ENCODE peak calls at places on chromosomes 1 and 21, in five cellular contexts. P is lower lobe of right lung, Y is testis, D is adrenal gland, C is fibroblast of mammary gland. T is an unnamed sample.

GRCh38 chr1:218347713-218348627 is 2.8 kb downstream of the TGFB2 start:
- DNase-seq in P (no peak), C (peak; percentile 11), D (no peak), Y (no peak), T (no peak)

GRCh38 chr1:27018316-27018715 is 5.7 kb upstream of the TENT5B start:
- DNase-seq in C (no peak), Y (no peak), P (no peak), D (no peak), T (no peak)

GRCh38 chr1:201191723-201192477 is 1.3 kb downstream of the IGFN1 start:
- DNase-seq in D (no peak), Y (no peak), P (no peak), C (peak; percentile 99), T (no peak)

GRCh38 chr1:190328871-190329270 is 148.8 kb downstream of the BRINP3 start:
- DNase-seq in Y (no peak), D (no peak), P (no peak), C (no peak), T (no peak)

GRCh38 chr1:94068096-94068830 is 52.7 kb downstream of the ABCA4 start:
- DNase-seq in C (no peak), Y (no peak), P (no peak), D (peak; percentile 62), T (no peak)

GRCh38 chr1:109239580-109240068 is 9.7 kb upstream of the CELSR2 start:
- DNase-seq in P (no peak), D (no peak), C (peak; percentile 38), Y (peak; percentile 53), T (peak; percentile 48)

GRCh38 chr1:50424045-50424939 is 1.0 kb upstream of the DMRTA2 start:
- DNase-seq in Y (no peak), D (no peak), P (no peak), C (no peak), T (no peak)

GRCh38 chr1:11955221-11955620 is 20.7 kb downstream of the PLOD1 start:
- DNase-seq in D (no peak), Y (no peak), C (no peak), P (no peak), T (no peak)

GRCh38 chr1:49351744-49352143 is 575.1 kb upstream of the BEND5 start:
- DNase-seq in P (no peak), C (peak; percentile 16), D (no peak), Y (no peak), T (no peak)

GRCh38 chr21:36511484-36512227 is 31.7 kb upstream of the CLDN14 start:
- DNase-seq in Y (no peak), D (no peak), C (peak; percentile 43), P (no peak), T (no peak)

GRCh38 chr1:10873189-10873588 is 76.7 kb upstream of the CASZ1 start:
- DNase-seq in D (no peak), Y (peak; percentile 25), C (peak; percentile 4), P (no peak), T (no peak)

DNA sequence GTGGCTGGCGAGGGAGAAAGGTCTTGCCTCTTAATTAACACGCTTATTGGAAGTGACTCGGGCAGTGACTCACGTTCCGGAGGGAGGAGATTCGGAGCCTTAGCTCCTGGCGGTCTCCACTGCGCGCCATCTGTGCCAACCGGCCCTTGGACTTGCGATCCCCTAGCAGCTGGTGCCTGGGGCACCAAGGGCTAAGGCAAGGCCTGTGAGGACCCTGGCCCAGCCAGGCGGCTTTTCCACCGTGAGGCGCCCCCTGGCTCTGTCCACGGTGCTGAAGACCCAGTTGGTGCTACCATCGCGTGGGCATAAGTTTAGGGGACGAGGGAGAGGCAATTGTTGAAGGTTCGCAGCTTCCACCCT is 1.3 kb upstream of the SYT6 start:
- DNase-seq in P (no peak), D (peak; percentile 36), Y (no peak), C (peak; percentile 40), T (peak; percentile 91)
- TF ChIP-seq CTCF in P (no peak), D (no peak), Y (no peak), C (no peak), T (no peak)

GRCh38 chr1:231757101-231757404 is 130.5 kb downstream of the DISC1 start:
- DNase-seq in C (no peak), Y (no peak), P (no peak), D (no peak), T (no peak)
- TF ChIP-seq CTCF in C (no peak), Y (peak; percentile 30), P (peak; percentile 3), D (no peak), T (peak; percentile 7)

GRCh38 chr1:65265296-65266271 is 43.8 kb upstream of the DNAJC6 start:
- DNase-seq in Y (peak; percentile 65), D (peak; percentile 56), P (no peak), C (peak; percentile 38), T (peak; percentile 65)
- TF ChIP-seq CTCF in Y (peak; percentile 7), D (no peak), P (peak; percentile 5), C (peak; percentile 27), T (peak; percentile 31)

GRCh38 chr1:9726406-9726805 is 74.9 kb downstream of the PIK3CD start:
- DNase-seq in Y (no peak), P (no peak), C (no peak), D (no peak), T (no peak)

GRCh38 chr1:9723926-9724325 is 72.4 kb downstream of the PIK3CD start:
- DNase-seq in P (no peak), D (no peak), Y (no peak), C (no peak), T (no peak)

GRCh38 chr1:9726905-9727595 is 75.5 kb downstream of the PIK3CD start:
- DNase-seq in C (no peak), P (no peak), D (no peak), Y (no peak), T (no peak)

GRCh38 chr1:9723068-9723805 is 71.7 kb downstream of the PIK3CD start:
- DNase-seq in Y (no peak), C (no peak), D (no peak), P (no peak), T (no peak)

DNA sequence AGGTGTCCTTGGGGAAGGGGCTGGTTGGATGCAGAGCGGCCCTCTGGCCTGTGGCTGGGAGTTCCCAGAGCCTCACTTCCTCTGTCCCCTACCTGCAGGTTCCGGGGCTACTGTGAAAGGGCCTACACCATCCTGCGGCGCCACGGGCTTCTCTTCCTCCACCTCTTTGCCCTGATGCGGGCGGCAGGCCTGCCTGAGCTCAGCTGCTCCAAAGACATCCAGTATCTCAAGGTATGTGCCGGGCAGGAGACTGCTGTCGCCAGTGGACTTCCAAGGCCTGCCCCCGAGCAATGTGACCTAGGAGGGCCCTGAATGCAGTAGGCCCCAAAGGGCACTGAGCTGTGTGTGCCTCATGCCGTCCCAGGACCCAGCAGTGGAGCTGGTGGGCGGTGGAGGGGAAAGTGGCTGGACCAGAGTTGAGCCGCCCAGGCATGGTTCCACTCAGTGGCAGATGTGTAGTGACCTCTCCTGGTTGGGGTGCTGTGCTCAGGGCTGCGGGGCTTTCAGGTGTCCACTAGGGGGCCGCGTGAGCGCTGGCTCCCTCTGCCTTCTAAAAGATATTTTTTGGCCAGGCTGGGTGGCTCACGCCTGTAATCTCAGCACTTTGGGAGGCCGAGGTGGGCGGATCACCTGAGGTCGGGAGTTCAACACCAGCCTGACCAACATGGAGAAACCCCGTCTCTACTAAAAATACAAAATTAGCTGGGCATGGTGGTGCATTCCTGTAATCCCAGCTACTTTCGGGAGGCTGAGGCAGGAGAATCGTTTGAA is 73.4 kb downstream of the PIK3CD start:
- DNase-seq in C (peak; percentile 61), Y (peak; percentile 65), P (peak; percentile 80), D (peak; percentile 41), T (peak; percentile 63)
- TF ChIP-seq CTCF in C (peak; percentile 79), Y (peak; percentile 76), P (peak; percentile 87), D (peak; percentile 76), T (peak; percentile 74)

T was measured in nephron progenitor cell.